ENCODE peak calls at places on chromosomes 16 and 17, in six cellular contexts. V, N, Y, A, J and O are unnamed samples.

GRCh38 chr17:80474231-80474932 is 2.0 kb downstream of the NPTX1 start:
- DNase-seq in V (peak), N (no peak), Y (peak), A (peak), J (no peak), O (peak)

GRCh38 chr17:70100983-70101382 is 26.0 kb downstream of the KCNJ16 start:
- DNase-seq in V (no peak), N (no peak), Y (no peak), A (peak), J (no peak), O (no peak)

GRCh38 chr17:8563981-8564602 is 66.4 kb downstream of the MYH10 start:
- DNase-seq in V (no peak), N (no peak), Y (no peak), A (no peak), J (no peak), O (no peak)

GRCh38 chr17:1553354-1554266 is 9.0 kb downstream of the PITPNA start:
- DNase-seq in V (no peak), N (no peak), Y (no peak), A (no peak), J (no peak), O (no peak)

GRCh38 chr17:73474370-73474988 is 162.7 kb upstream of the CDC42EP4 start:
- DNase-seq in V (peak), N (no peak), Y (no peak), A (peak), J (no peak), O (no peak)

GRCh38 chr16:83473109-83473508 is 334.7 kb upstream of the HSBP1 start:
- DNase-seq in V (no peak), N (no peak), Y (no peak), A (no peak), J (no peak), O (no peak)

GRCh38 chr16:50297301-50298074 is 31.1 kb downstream of the ADCY7 start:
- DNase-seq in V (no peak), N (no peak), Y (no peak), A (no peak), J (no peak), O (no peak)

GRCh38 chr16:13923703-13924298 is 3.8 kb downstream of the ERCC4 start:
- DNase-seq in V (no peak), N (no peak), Y (peak), A (peak), J (no peak), O (no peak)

GRCh38 chr16:69495821-69496220 is 69.9 kb upstream of the NFAT5 start:
- DNase-seq in V (no peak), N (no peak), Y (no peak), A (no peak), J (no peak), O (no peak)

GRCh38 chr16:14057878-14058382 is 13.2 kb upstream of the MRTFB start:
- DNase-seq in V (no peak), N (no peak), Y (no peak), A (peak), J (peak), O (no peak)

GRCh38 chr17:15287533-15288267 is 22.6 kb upstream of the PMP22 start:
- DNase-seq in V (no peak), N (no peak), Y (no peak), A (no peak), J (no peak), O (no peak)